ENCODE peak calls at places on chromosomes 3 and 15, in nine cellular contexts. W is GM13976, A is esophagus squamous epithelium, E is ovary, F is astrocyte of the spinal cord, D is HFF-Myc, Z is spleen, H is nephron progenitor cell, N is HFFc6. S is an unnamed sample.

GRCh38 chr3:42803800-42804112 is 534 bp downstream of the HIGD1A start:
- DNase-seq in W (no peak), A (no peak), E (peak; percentile 45), F (peak; percentile 42), D (no peak), Z (peak; percentile 89), H (peak; percentile 64), N (no peak), S (no peak)

GRCh38 chr15:77342767-77343166 is 77.1 kb downstream of the PEAK1 start:
- DNase-seq in W (no peak), A (no peak), E (no peak), F (no peak), D (no peak), Z (no peak), H (no peak), N (no peak), S (no peak)

GRCh38 chr3:149678365-149678948 is 20.6 kb upstream of the WWTR1 start:
- DNase-seq in W (no peak), A (no peak), E (no peak), F (no peak), D (no peak), Z (no peak), H (no peak), N (no peak), S (no peak)

GRCh38 chr3:53114412-53115074 is 15.7 kb downstream of the RFT1 start:
- DNase-seq in W (no peak), A (no peak), E (no peak), F (no peak), D (no peak), Z (no peak), H (no peak), N (peak; percentile 56), S (no peak)

GRCh38 chr3:140092883-140093536 is 158.0 kb downstream of the CLSTN2 start:
- DNase-seq in W (peak; percentile 12), A (no peak), E (no peak), F (no peak), D (no peak), Z (no peak), H (no peak), N (no peak), S (no peak)

GRCh38 chr15:101013151-101013550 is 94.0 kb downstream of the LRRK1 start:
- DNase-seq in W (no peak), A (no peak), E (no peak), F (no peak), D (no peak), Z (no peak), H (no peak), N (no peak), S (no peak)

GRCh38 chr15:58517252-58517681 is 85.5 kb downstream of the LIPC start:
- DNase-seq in W (no peak), A (no peak), E (no peak), F (no peak), D (no peak), Z (no peak), H (no peak), N (no peak), S (no peak)

GRCh38 chr3:81829946-81830345 is 68.5 kb upstream of the GBE1 start:
- DNase-seq in W (no peak), A (no peak), E (no peak), F (no peak), D (no peak), Z (no peak), H (no peak), N (no peak), S (no peak)

GRCh38 chr15:84749111-84749991 is 959 bp downstream of the ZNF592 start:
- DNase-seq in W (no peak), A (no peak), E (peak; percentile 53), F (no peak), D (no peak), Z (peak; percentile 85), H (peak; percentile 38), N (no peak), S (no peak)

DNA sequence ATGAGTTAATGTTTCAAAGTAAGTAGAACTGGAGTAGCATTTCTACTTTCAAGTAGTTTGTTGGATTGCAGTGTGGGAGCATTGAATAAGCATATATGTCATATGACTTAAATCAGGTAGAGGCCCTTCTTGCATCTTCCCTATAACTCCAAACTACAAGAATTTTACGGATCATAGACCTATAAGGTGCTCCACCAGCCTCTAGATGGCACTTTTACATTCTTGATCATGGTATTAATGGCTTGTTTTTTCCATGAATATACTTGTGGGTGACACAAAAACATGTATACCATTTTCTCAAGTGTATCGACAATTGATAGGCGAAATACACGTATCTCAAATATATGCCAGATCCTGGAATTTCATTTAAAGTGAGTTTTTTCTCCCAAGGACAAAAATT is 311.1 kb downstream of the ZPLD1 start:
- DNase-seq in W (no peak), A (no peak), E (no peak), F (peak; percentile 27), D (no peak), Z (no peak), H (no peak), N (no peak), S (no peak)
- TF ChIP-seq CTCF in W (no peak), A (no peak), E (no peak), F (peak; percentile 25), D (no peak), Z (no peak), H (no peak), N (no peak), S (no peak)

GRCh38 chr3:108100906-108101305 is 10.1 kb upstream of the CD47 start:
- DNase-seq in W (peak; percentile 62), A (no peak), E (no peak), F (no peak), D (no peak), Z (no peak), H (no peak), N (no peak), S (peak; percentile 94)

GRCh38 chr3:108096506-108097325 is 5.9 kb upstream of the CD47 start:
- DNase-seq in W (no peak), A (no peak), E (no peak), F (no peak), D (no peak), Z (no peak), H (no peak), N (peak; percentile 34), S (no peak)

GRCh38 chr3:108099679-108100428 is 9.0 kb upstream of the CD47 start:
- DNase-seq in W (peak; percentile 27), A (no peak), E (no peak), F (no peak), D (no peak), Z (peak; percentile 81), H (no peak), N (no peak), S (peak; percentile 38)

GRCh38 chr3:108097326-108098035 is 6.7 kb upstream of the CD47 start:
- DNase-seq in W (no peak), A (no peak), E (no peak), F (no peak), D (no peak), Z (no peak), H (no peak), N (no peak), S (no peak)

GRCh38 chr3:108099203-108099602 is 8.4 kb upstream of the CD47 start:
- DNase-seq in W (peak; percentile 35), A (no peak), E (no peak), F (no peak), D (no peak), Z (no peak), H (no peak), N (peak; percentile 52), S (no peak)
- TF ChIP-seq CTCF in W (no peak), A (no peak), E (no peak), F (no peak), D (no peak), Z (no peak), H (no peak), N (no peak), S (no peak)

GRCh38 chr15:92690370-92690769 is 34.8 kb upstream of the FAM174B start:
- DNase-seq in W (no peak), A (no peak), E (no peak), F (no peak), D (no peak), Z (no peak), H (no peak), N (peak; percentile 23), S (no peak)

GRCh38 chr15:92696096-92696495 is 40.5 kb upstream of the FAM174B start:
- DNase-seq in W (no peak), A (no peak), E (no peak), F (no peak), D (no peak), Z (no peak), H (no peak), N (no peak), S (no peak)

GRCh38 chr15:92693922-92694331 is 38.4 kb upstream of the FAM174B start:
- DNase-seq in W (no peak), A (no peak), E (no peak), F (no peak), D (no peak), Z (no peak), H (peak; percentile 37), N (no peak), S (no peak)
- TF ChIP-seq CTCF in W (no peak), A (no peak), E (no peak), F (peak; percentile 58), D (peak; percentile 60), Z (no peak), H (no peak), N (peak; percentile 54), S (peak; percentile 21)

DNA sequence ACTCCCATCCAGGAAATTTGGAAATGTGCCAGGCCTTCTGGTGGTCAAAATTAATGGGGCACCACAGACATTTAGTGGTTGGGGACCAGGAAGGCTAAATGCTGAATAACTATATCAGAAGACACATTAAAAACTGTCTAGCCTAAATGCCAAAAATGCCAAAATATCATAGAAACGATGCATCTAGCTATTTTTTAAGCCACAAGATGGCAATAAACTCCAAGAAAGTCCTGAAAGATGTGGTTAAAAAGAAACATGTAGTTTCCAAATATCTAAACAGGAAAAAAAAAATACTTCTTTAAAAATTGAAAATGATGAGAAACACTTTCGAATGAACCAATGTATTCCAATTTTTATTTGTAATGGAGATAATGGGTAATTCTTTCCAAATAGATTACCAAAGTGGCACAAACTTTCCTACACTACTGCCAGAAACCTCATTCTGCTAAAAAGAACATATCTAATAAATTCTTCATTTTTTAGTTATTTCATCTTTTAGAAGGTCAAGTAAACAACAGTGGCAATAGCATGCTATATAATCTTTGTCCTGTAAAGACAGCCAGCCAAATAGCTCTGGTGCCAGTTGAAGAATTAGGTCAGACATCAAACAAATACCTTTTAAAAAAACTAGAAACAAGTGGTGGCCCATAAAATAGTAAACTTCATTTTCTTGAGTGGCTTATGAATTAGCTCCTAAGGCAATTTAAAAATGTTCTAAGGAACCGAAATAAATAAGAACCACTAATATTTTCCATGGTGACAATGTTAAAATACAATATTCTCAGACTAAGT is 19.7 kb downstream of the CCDC14 start:
- DNase-seq in W (no peak), A (no peak), E (no peak), F (peak; percentile 16), D (no peak), Z (no peak), H (no peak), N (peak; percentile 16), S (no peak)
- TF ChIP-seq CTCF in W (no peak), A (peak; percentile 9), E (peak; percentile 6), F (peak; percentile 7), D (no peak), Z (peak; percentile 7), H (no peak), N (peak; percentile 72), S (no peak)

S was measured in GM12864.